ENCODE peak calls at places on chromosomes 12 and 14, in six cellular contexts. R is GM12878, Y is HepG2, X is K562, C is upper lobe of left lung, Z is HCT116. F is an unnamed sample.
A peak's percentile ranks its signal among the peaks of the same experiment; 100 is the strongest.

GRCh38 chr12:79183003-79183402 is 318.4 kb downstream of the SYT1 start:
- ATAC-seq in Z (no peak), C (no peak), R (no peak), Y (no peak), X (no peak), F (no peak)

GRCh38 chr12:91327889-91328288 is 145.3 kb upstream of the DCN start:
- ATAC-seq in Y (no peak), R (no peak), C (no peak), Z (no peak), X (no peak), F (no peak)

GRCh38 chr12:31966558-31967205 is 7.5 kb downstream of the RESF1 start:
- ATAC-seq in C (no peak), Z (no peak), X (peak; percentile 33), R (peak; percentile 68), Y (no peak), F (no peak)

GRCh38 chr12:132275110-132275531 is 54.3 kb downstream of the GALNT9 start:
- ATAC-seq in R (no peak), Z (peak; percentile 100), C (peak; percentile 57), X (peak; percentile 88), Y (peak; percentile 57), F (no peak)

GRCh38 chr12:132106921-132107320 is 37.2 kb downstream of the DDX51 start:
- ATAC-seq in X (no peak), C (no peak), Z (no peak), Y (no peak), R (no peak), F (no peak)

GRCh38 chr14:55077691-55078151 is 26.3 kb downstream of the MAPK1IP1L start:
- ATAC-seq in R (no peak), Z (peak; percentile 94), C (peak; percentile 73), Y (peak; percentile 80), X (no peak), F (no peak)

GRCh38 chr14:64707661-64708060 is 3.4 kb downstream of the PLEKHG3 start:
- ATAC-seq in X (no peak), Y (peak; percentile 4), Z (peak; percentile 36), C (no peak), R (no peak), F (no peak)

GRCh38 chr12:47277972-47278448 is 198.3 kb upstream of the AMIGO2 start:
- ATAC-seq in R (no peak), C (peak; percentile 76), X (peak; percentile 71), Y (no peak), Z (peak; percentile 86), F (peak; percentile 68)

GRCh38 chr14:44428239-44428924 is 78.7 kb downstream of the FSCB start:
- ATAC-seq in Y (no peak), R (no peak), Z (no peak), X (no peak), C (no peak), F (no peak)

GRCh38 chr14:24426912-24427536 is 2.4 kb downstream of the CBLN3 start:
- ATAC-seq in C (no peak), X (no peak), Y (peak; percentile 38), Z (no peak), R (no peak), F (no peak)

GRCh38 chr12:117188961-117189724 is 1.1 kb downstream of the FBXO21 start:
- ATAC-seq in R (no peak), C (peak; percentile 63), X (no peak), Z (peak; percentile 8), Y (no peak), F (no peak)

GRCh38 chr12:101680647-101681046 is 16.8 kb upstream of the CHPT1 start:
- ATAC-seq in R (no peak), Y (no peak), C (no peak), X (no peak), Z (no peak), F (no peak)

GRCh38 chr14:71243697-71244096 is 336.4 kb downstream of the PCNX1 start:
- ATAC-seq in Y (no peak), R (no peak), C (no peak), Z (no peak), X (no peak), F (no peak)

GRCh38 chr12:121443193-121443829 is 43.4 kb downstream of the RNF34 start:
- ATAC-seq in X (peak; percentile 98), R (peak; percentile 95), Y (peak; percentile 93), Z (peak; percentile 98), C (peak; percentile 89), F (peak; percentile 95)
- TF ChIP-seq POLR2AphosphoS5 in X (no peak), R (peak; percentile 19), Y (no peak), Z (no peak), C (no peak), F (peak; percentile 19)

GRCh38 chr12:15782667-15783066 is 6.5 kb downstream of the EPS8 start:
- ATAC-seq in R (no peak), X (no peak), Z (no peak), C (no peak), Y (no peak), F (no peak)

GRCh38 chr12:15783288-15783687 is 5.9 kb downstream of the EPS8 start:
- ATAC-seq in C (no peak), Y (no peak), R (no peak), Z (no peak), X (no peak), F (no peak)

GRCh38 chr12:15778126-15778525 is 11.1 kb downstream of the EPS8 start:
- ATAC-seq in Y (no peak), X (no peak), C (no peak), Z (no peak), R (peak; percentile 26), F (no peak)

GRCh38 chr12:15777355-15778012 is 11.7 kb downstream of the EPS8 start:
- ATAC-seq in R (peak; percentile 63), C (no peak), Y (no peak), Z (no peak), X (no peak), F (no peak)

DNA sequence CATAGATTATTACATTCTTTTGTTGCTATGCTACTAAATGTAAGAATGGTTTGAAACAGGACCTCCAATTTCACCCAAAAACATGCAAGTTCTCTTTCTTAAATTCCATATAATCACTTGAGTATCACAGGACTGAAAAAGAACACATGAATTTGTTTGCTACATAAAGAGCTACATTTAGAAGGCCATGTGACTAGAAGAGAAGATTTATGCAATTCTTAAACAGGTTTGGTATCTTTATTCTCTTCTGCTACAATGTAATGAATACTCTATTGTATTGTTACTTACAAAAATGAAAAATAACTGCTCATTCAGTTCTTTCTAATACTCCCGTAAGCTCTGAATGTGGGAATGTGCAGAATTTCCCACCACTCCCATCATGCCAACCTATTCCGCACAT is 9.3 kb downstream of the EPS8 start:
- ATAC-seq in Z (no peak), C (no peak), R (no peak), Y (no peak), X (no peak), F (no peak)
- H3K27ac ChIP-seq in Z (no peak overlapping the region), C (no peak overlapping the region), R (no peak overlapping the region), Y (peak overlapping the region; percentile 56), X (no peak overlapping the region), F (no peak overlapping the region)

GRCh38 chr12:86735072-86735471 is 478.9 kb upstream of the MGAT4C start:
- ATAC-seq in Y (no peak), X (no peak), C (no peak), R (peak; percentile 86), Z (no peak), F (no peak)
- TF ChIP-seq POLR2A in Y (no peak), X (no peak), C (no peak), R (no peak), Z (no peak), F (no peak)

GRCh38 chr14:57747036-57747435 is 118.9 kb downstream of the SLC35F4 start:
- ATAC-seq in R (no peak), Z (peak; percentile 67), X (no peak), Y (no peak), C (peak; percentile 31), F (no peak)
- TF ChIP-seq POLR2AphosphoS5 in R (no peak), Z (no peak), X (no peak), Y (no peak), C (peak; percentile 36), F (no peak)

GRCh38 chr12:57171668-57172067 is 24.2 kb upstream of the LRP1-AS start:
- ATAC-seq in X (no peak), R (no peak), C (no peak), Y (no peak), Z (no peak), F (peak; percentile 40)
- H3K27ac ChIP-seq in X (no peak overlapping the region), R (no peak overlapping the region), C (no peak overlapping the region), Y (no peak overlapping the region), Z (no peak overlapping the region), F (peak overlapping the region; percentile 43)

GRCh38 chr14:75982724-75983358 is 1.0 kb upstream of the TGFB3 start:
- ATAC-seq in X (peak; percentile 63), Z (peak; percentile 55), Y (peak; percentile 44), R (peak; percentile 29), C (peak; percentile 74), F (peak; percentile 37)
- TF ChIP-seq POLR2A in X (no peak), Z (no peak), Y (no peak), R (no peak), C (no peak), F (no peak)

GRCh38 chr12:65536876-65537661 is 258.6 kb downstream of the MSRB3 start:
- ATAC-seq in Y (no peak), Z (peak; percentile 74), X (no peak), C (peak; percentile 91), R (peak; percentile 77), F (peak; percentile 87)
- TF ChIP-seq POLR2AphosphoS5 in Y (no peak), Z (peak; percentile 65), X (no peak), C (no peak), R (no peak), F (peak; percentile 50)

DNA sequence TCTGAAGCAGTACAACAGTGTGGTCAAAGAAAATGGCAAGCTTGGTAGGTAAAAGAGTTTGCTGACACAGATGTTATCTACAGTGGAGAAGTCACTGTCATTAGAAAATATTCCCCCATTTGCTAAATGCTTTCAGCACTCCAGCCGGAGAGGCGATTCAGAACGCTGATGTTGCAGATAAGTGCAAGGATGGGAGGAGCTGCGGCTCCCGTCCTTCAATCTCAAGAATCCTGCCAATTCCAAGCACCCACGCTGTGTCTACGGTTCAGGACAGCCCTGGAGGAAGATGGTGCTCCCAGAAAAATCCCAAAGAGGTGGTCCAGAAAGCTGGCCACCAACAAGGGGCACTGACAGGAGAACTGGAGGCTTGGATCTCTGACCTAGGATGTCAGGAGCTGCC is 79.1 kb downstream of the ZFP36L1 start:
- ATAC-seq in X (no peak), Y (no peak), R (no peak), C (no peak), Z (no peak), F (no peak)
- H3K27ac ChIP-seq in X (no peak overlapping the region), Y (no peak overlapping the region), R (no peak overlapping the region), C (no peak overlapping the region), Z (no peak overlapping the region), F (no peak overlapping the region)

GRCh38 chr12:23729354-23729753 is 220.1 kb downstream of the SOX5 start:
- ATAC-seq in Z (no peak), Y (no peak), C (no peak), R (no peak), X (no peak), F (no peak)

GRCh38 chr12:23731493-23731892 is 218.0 kb downstream of the SOX5 start:
- ATAC-seq in X (peak; percentile 63), Z (no peak), R (no peak), C (no peak), Y (no peak), F (no peak)

DNA sequence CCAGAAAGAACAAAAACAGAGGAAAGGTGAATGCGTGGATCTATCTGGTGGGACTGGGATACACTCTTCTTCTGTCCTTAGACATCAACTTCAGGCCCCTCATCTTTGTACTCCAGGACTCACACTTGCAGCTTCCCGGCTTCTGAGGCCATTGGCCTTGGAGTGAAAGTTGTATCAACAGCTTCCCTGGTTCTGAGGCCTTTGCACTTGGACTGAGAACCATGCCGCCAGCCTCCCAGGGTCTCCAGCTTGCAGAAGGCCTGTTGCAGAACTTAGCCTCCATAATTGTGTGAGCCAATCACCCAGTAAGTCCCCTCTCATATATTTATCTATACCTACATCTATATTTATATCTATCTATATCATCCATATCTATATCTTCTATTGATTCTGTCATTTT is 218.4 kb downstream of the SOX5 start:
- ATAC-seq in X (peak; percentile 51), Z (no peak), C (no peak), Y (no peak), R (no peak), F (no peak)
- TF ChIP-seq POLR2A in X (no peak), Z (no peak), C (no peak), Y (no peak), R (no peak), F (no peak)